ENCODE peak calls at places on chromosomes 5 and 9, in six cellular contexts. One of them, this sample, is unnamed.

GRCh38 chr5:172503925-172504730 is 49.8 kb upstream of the SH3PXD2B start:
- DNase-seq in HCEC 1CT: no peak
- DNase-seq in K562: no peak
- DNase-seq in osteoblast: no peak
- DNase-seq in 8988T: no peak
- DNase-seq in choroid plexus epithelial cell: no peak
- DNase-seq in this sample: no peak

GRCh38 chr5:150401376-150402201 is 11.1 kb downstream of the CD74 start:
- DNase-seq in K562: no peak
- DNase-seq in HCEC 1CT: no peak
- DNase-seq in osteoblast: peak; percentile 49
- DNase-seq in 8988T: no peak
- DNase-seq in choroid plexus epithelial cell: no peak
- DNase-seq in this sample: no peak

GRCh38 chr5:62288118-62288517 is 17.9 kb upstream of the KIF2A start:
- DNase-seq in HCEC 1CT: no peak
- DNase-seq in osteoblast: no peak
- DNase-seq in K562: no peak
- DNase-seq in choroid plexus epithelial cell: no peak
- DNase-seq in 8988T: no peak
- DNase-seq in this sample: no peak

GRCh38 chr9:133943036-133943780 is 48.9 kb downstream of the VAV2 start:
- DNase-seq in osteoblast: peak; percentile 66
- DNase-seq in 8988T: no peak
- DNase-seq in choroid plexus epithelial cell: no peak
- DNase-seq in HCEC 1CT: no peak
- DNase-seq in K562: no peak
- DNase-seq in this sample: no peak

GRCh38 chr5:402615-403359 is 40.2 kb upstream of the EXOC3 start:
- DNase-seq in 8988T: peak; percentile 27
- DNase-seq in choroid plexus epithelial cell: no peak
- DNase-seq in osteoblast: no peak
- DNase-seq in K562: no peak
- DNase-seq in HCEC 1CT: no peak
- DNase-seq in this sample: no peak

GRCh38 chr9:85599540-85600140 is 142.1 kb downstream of the AGTPBP1 start:
- DNase-seq in K562: no peak
- DNase-seq in HCEC 1CT: no peak
- DNase-seq in choroid plexus epithelial cell: peak; percentile 38
- DNase-seq in 8988T: no peak
- DNase-seq in osteoblast: no peak
- DNase-seq in this sample: no peak

GRCh38 chr9:115013998-115014397 is 83.6 kb upstream of the TNFSF8 start:
- DNase-seq in choroid plexus epithelial cell: peak; percentile 90
- DNase-seq in HCEC 1CT: peak; percentile 69
- DNase-seq in osteoblast: peak; percentile 68
- DNase-seq in K562: peak; percentile 67
- DNase-seq in 8988T: peak; percentile 46
- DNase-seq in this sample: peak; percentile 41

GRCh38 chr5:171295299-171295698 is 13.7 kb upstream of the TLX3 start:
- DNase-seq in K562: peak; percentile 5
- DNase-seq in osteoblast: no peak
- DNase-seq in HCEC 1CT: no peak
- DNase-seq in 8988T: no peak
- DNase-seq in choroid plexus epithelial cell: no peak
- DNase-seq in this sample: no peak

GRCh38 chr5:66969963-66970362 is 226.6 kb downstream of the CD180 start:
- DNase-seq in K562: no peak
- DNase-seq in choroid plexus epithelial cell: no peak
- DNase-seq in 8988T: no peak
- DNase-seq in osteoblast: no peak
- DNase-seq in HCEC 1CT: no peak
- DNase-seq in this sample: no peak

GRCh38 chr5:174243904-174244303 is 198.4 kb downstream of the NSG2 start:
- DNase-seq in 8988T: no peak
- DNase-seq in K562: no peak
- DNase-seq in osteoblast: no peak
- DNase-seq in choroid plexus epithelial cell: no peak
- DNase-seq in HCEC 1CT: no peak
- DNase-seq in this sample: no peak

GRCh38 chr9:109329274-109330258 is 8.7 kb upstream of the EPB41L4B start:
- DNase-seq in 8988T: no peak
- DNase-seq in K562: no peak
- DNase-seq in choroid plexus epithelial cell: peak; percentile 64
- DNase-seq in HCEC 1CT: no peak
- DNase-seq in osteoblast: no peak
- DNase-seq in this sample: no peak

GRCh38 chr5:150703767-150704166 is 2.9 kb upstream of the RBM22 start:
- DNase-seq in 8988T: no peak
- DNase-seq in osteoblast: no peak
- DNase-seq in choroid plexus epithelial cell: peak; percentile 13
- DNase-seq in K562: no peak
- DNase-seq in HCEC 1CT: peak; percentile 28
- DNase-seq in this sample: no peak

GRCh38 chr9:15541862-15542261 is 11.0 kb upstream of the CCDC171 start:
- DNase-seq in osteoblast: no peak
- DNase-seq in 8988T: no peak
- DNase-seq in HCEC 1CT: no peak
- DNase-seq in choroid plexus epithelial cell: no peak
- DNase-seq in K562: no peak
- DNase-seq in this sample: no peak

GRCh38 chr5:132771559-132771998 is 5.5 kb downstream of the SEPTIN8 start:
- DNase-seq in K562: no peak
- DNase-seq in HCEC 1CT: peak; percentile 20
- DNase-seq in osteoblast: peak; percentile 93
- DNase-seq in 8988T: no peak
- DNase-seq in choroid plexus epithelial cell: peak; percentile 68
- DNase-seq in this sample: no peak